ENCODE peak calls at places on chromosome 22, in five cellular contexts. One of them, this sample, is unnamed.

GRCh38 chr22:19376247-19376646 is 55.3 kb downstream of the HIRA start:
- DNase-seq in right atrium auricular region: no peak
- DNase-seq in AG04450: no peak
- DNase-seq in right lobe of liver: peak
- DNase-seq in stomach: no peak
- DNase-seq in this sample: no peak

GRCh38 chr22:36552300-36552699 is 23.3 kb upstream of the EIF3D start:
- DNase-seq in AG04450: no peak
- DNase-seq in right lobe of liver: no peak
- DNase-seq in stomach: no peak
- DNase-seq in right atrium auricular region: no peak
- DNase-seq in this sample: no peak

GRCh38 chr22:44383071-44383575 is 70.4 kb upstream of the SHISAL1 start:
- DNase-seq in right lobe of liver: peak
- DNase-seq in right atrium auricular region: no peak
- DNase-seq in stomach: no peak
- DNase-seq in AG04450: no peak
- DNase-seq in this sample: no peak

GRCh38 chr22:26995222-26995621 is 337.8 kb downstream of the MIAT start:
- DNase-seq in stomach: no peak
- DNase-seq in right lobe of liver: no peak
- DNase-seq in right atrium auricular region: no peak
- DNase-seq in AG04450: no peak
- DNase-seq in this sample: no peak

GRCh38 chr22:38034278-38034882 is 22.8 kb upstream of the PICK1 start:
- DNase-seq in AG04450: peak
- DNase-seq in right atrium auricular region: peak
- DNase-seq in stomach: peak
- DNase-seq in right lobe of liver: peak
- DNase-seq in this sample: peak

GRCh38 chr22:30441088-30441487 is 15.5 kb downstream of the MTFP1 start:
- DNase-seq in right atrium auricular region: no peak
- DNase-seq in stomach: no peak
- DNase-seq in right lobe of liver: no peak
- DNase-seq in AG04450: no peak
- DNase-seq in this sample: no peak

GRCh38 chr22:29195118-29195963 is 10.4 kb upstream of the EMID1 start:
- DNase-seq in stomach: no peak
- DNase-seq in AG04450: no peak
- DNase-seq in right lobe of liver: no peak
- DNase-seq in right atrium auricular region: no peak
- DNase-seq in this sample: no peak

GRCh38 chr22:39439170-39439569 is 17.6 kb upstream of the MGAT3 start:
- DNase-seq in stomach: no peak
- DNase-seq in AG04450: no peak
- DNase-seq in right lobe of liver: no peak
- DNase-seq in right atrium auricular region: no peak
- DNase-seq in this sample: no peak

DNA sequence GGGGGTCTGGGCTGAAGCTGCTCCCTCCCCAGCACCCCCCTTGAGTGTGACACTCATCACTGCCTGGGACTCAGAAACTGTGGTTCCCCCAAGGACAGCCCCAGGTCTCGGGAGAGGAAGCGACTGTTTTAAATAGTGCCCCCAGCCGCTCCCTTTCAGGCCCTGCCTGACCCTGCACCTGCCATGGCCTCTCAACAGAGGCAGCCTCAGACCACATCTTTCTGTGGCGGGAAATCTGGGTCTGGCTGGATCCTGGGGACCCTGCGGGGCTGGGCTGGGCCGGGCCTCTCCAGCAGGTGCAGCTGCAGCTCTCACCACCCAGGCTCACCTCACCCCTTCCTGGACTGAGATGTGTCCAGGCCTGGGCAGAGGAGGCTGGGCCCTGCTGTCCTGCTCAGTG is 3.7 kb upstream of the IGLL1 start:
- DNase-seq in right lobe of liver: no peak
- DNase-seq in stomach: no peak
- DNase-seq in right atrium auricular region: no peak
- DNase-seq in AG04450: no peak
- DNase-seq in this sample: no peak
- H3K4me3 ChIP-seq in right lobe of liver: no peak
- H3K4me3 ChIP-seq in stomach: no peak
- H3K4me3 ChIP-seq in right atrium auricular region: no peak
- H3K4me3 ChIP-seq in AG04450: no peak
- H3K4me3 ChIP-seq in this sample: no peak

DNA sequence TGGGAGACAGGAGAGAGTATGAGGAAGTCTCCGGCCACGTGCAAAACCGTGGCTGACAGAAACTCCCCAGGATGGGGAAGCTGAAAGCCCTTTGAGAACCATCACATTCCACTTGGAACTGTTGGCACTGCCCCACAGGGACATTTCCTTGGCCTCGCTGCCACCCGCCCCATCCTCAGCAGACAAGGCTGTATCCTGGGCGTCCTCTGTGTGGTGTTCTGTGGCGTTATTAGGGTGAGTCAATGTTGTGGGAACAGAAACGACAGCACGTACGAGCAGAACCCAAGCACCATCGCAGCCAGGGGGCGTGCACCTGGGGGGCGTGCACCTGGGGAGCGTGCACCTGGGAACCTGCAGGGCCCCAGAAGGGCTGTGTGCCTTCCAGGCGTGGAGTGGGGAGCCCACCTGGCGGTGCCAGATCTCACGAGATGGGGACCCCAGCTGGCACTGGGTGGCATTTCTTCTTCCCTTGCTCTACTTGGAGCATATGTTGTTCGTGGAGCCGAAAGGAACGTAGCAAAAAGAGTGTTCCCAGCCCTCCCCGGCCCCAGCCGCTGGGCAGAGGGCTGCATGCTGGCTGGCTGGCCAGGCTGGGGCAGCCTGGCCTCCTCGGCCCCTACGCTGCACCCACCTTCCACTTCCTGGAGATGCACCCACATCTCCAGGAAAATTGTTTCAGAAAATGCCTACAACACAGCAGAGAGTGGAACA is 35.4 kb downstream of the NFAM1 start:
- DNase-seq in right lobe of liver: no peak
- DNase-seq in stomach: no peak
- DNase-seq in AG04450: no peak
- DNase-seq in right atrium auricular region: peak
- DNase-seq in this sample: no peak
- H3K4me3 ChIP-seq in right lobe of liver: no peak
- H3K4me3 ChIP-seq in stomach: no peak
- H3K4me3 ChIP-seq in AG04450: no peak
- H3K4me3 ChIP-seq in right atrium auricular region: no peak
- H3K4me3 ChIP-seq in this sample: no peak

DNA sequence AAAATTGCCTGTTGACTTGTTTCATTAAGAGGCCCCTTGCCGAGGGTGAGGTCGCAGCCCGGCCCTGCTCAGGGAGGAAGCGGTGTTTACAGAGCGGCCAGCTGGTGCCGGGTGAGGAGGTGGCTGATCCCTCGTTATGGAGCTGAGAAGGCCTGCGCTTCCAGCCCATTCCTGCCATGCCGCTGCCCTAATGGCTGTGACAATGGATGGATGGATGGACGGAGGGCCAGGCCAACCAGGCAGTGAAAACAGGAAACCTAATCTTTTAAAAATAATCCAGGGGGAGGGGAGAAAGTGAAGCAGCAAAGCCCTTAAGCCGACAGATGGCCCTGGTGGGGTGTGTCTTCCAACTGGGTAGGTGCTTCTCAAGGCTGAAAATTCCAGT is 38.5 kb downstream of the BCR start:
- DNase-seq in AG04450: no peak
- DNase-seq in right lobe of liver: no peak
- DNase-seq in right atrium auricular region: no peak
- DNase-seq in stomach: peak
- DNase-seq in this sample: peak
- H3K4me3 ChIP-seq in AG04450: no peak
- H3K4me3 ChIP-seq in right lobe of liver: no peak
- H3K4me3 ChIP-seq in right atrium auricular region: no peak
- H3K4me3 ChIP-seq in stomach: no peak
- H3K4me3 ChIP-seq in this sample: no peak

DNA sequence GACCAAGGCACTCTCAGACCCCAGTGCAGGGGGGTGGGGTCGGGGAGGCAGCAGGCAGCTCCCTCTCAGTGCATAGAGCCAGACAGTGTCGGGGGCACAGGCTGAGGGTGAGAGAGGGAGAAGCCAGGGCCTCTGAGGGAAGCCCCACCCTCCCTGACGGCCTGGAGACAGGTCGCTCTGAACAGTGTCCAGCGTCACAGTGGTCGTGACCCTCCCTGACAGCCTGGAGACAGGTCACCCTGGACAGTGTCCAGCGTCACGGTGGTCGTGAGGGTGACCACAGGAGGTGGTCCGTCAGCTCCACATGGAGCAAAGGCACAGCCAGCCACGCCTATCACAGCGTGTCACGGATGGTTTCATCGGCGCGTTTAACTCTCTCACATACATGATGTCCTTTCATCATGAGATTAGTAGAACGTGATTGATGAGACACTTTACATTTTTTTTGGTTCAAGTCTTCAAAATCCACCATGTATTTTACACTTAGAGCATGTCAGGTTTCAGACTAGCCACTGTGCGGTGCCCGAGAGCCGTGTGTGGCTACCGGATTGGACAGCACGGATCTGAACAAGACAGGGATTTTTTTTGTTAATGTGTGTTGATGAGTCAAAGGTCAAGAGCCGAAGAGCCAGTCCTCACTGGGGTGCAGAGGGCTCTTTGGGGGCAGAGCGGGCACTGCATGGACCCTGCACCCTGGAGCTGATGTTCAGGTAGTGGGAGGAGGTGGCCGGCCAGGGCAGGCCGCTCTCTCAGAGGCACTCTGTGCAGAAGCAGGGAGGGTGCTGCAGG is 23.9 kb upstream of the PANX2 start:
- DNase-seq in right atrium auricular region: peak
- DNase-seq in stomach: peak
- DNase-seq in AG04450: peak
- DNase-seq in right lobe of liver: peak
- DNase-seq in this sample: no peak
- H3K4me3 ChIP-seq in right atrium auricular region: no peak
- H3K4me3 ChIP-seq in stomach: no peak
- H3K4me3 ChIP-seq in AG04450: no peak
- H3K4me3 ChIP-seq in right lobe of liver: no peak
- H3K4me3 ChIP-seq in this sample: no peak

This sample was measured in retinal pigment epithelial cell.